ENCODE peak calls at places on chromosomes 3 and 15, in five cellular contexts. One of them, this sample, is unnamed.

GRCh38 chr3:125141596-125142417 is 70.7 kb downstream of the SLC12A8 start:
- DNase-seq in activated naive CD4-positive, alpha-beta T cell: no peak
- DNase-seq in T-cell: peak; percentile 61
- DNase-seq in body of pancreas: peak; percentile 54
- DNase-seq in neuronal stem cell: no peak
- DNase-seq in this sample: peak; percentile 77

GRCh38 chr15:39077998-39078397 is 502.9 kb upstream of the THBS1 start:
- DNase-seq in activated naive CD4-positive, alpha-beta T cell: no peak
- DNase-seq in neuronal stem cell: no peak
- DNase-seq in T-cell: no peak
- DNase-seq in body of pancreas: no peak
- DNase-seq in this sample: no peak

GRCh38 chr15:88256261-88257230 is at the start of gene NTRK3:
- DNase-seq in body of pancreas: no peak
- DNase-seq in T-cell: no peak
- DNase-seq in activated naive CD4-positive, alpha-beta T cell: no peak
- DNase-seq in neuronal stem cell: peak; percentile 42
- DNase-seq in this sample: no peak

GRCh38 chr3:5227812-5228211 is 40.3 kb downstream of the EDEM1 start:
- DNase-seq in activated naive CD4-positive, alpha-beta T cell: no peak
- DNase-seq in body of pancreas: no peak
- DNase-seq in neuronal stem cell: no peak
- DNase-seq in T-cell: no peak
- DNase-seq in this sample: no peak

GRCh38 chr3:13268120-13268519 is 152.0 kb downstream of the NUP210 start:
- DNase-seq in neuronal stem cell: no peak
- DNase-seq in activated naive CD4-positive, alpha-beta T cell: no peak
- DNase-seq in T-cell: no peak
- DNase-seq in body of pancreas: no peak
- DNase-seq in this sample: no peak

GRCh38 chr3:156341324-156341723 is 213.6 kb downstream of the SSR3 start:
- DNase-seq in body of pancreas: no peak
- DNase-seq in T-cell: no peak
- DNase-seq in activated naive CD4-positive, alpha-beta T cell: no peak
- DNase-seq in neuronal stem cell: no peak
- DNase-seq in this sample: no peak

GRCh38 chr3:170081079-170081741 is 43.4 kb downstream of the GPR160 start:
- DNase-seq in neuronal stem cell: no peak
- DNase-seq in T-cell: no peak
- DNase-seq in body of pancreas: no peak
- DNase-seq in activated naive CD4-positive, alpha-beta T cell: no peak
- DNase-seq in this sample: peak; percentile 14

GRCh38 chr3:152488449-152488848 is 219.7 kb downstream of the MBNL1 start:
- DNase-seq in body of pancreas: no peak
- DNase-seq in activated naive CD4-positive, alpha-beta T cell: no peak
- DNase-seq in neuronal stem cell: no peak
- DNase-seq in T-cell: no peak
- DNase-seq in this sample: no peak